ENCODE peak calls at places on chromosome 19, in five cellular contexts. Q is germinal center, R is body of pancreas, E is osteocyte, J is GM04503. U is an unnamed sample.

GRCh38 chr19:7109678-7110289 is 40.3 kb downstream of the ZNF557 start:
- DNase-seq in Q (no peak), R (no peak), E (no peak), J (no peak), U (no peak)

GRCh38 chr19:46416077-46416709 is 2.8 kb upstream of the CCDC8 start:
- DNase-seq in Q (no peak), R (peak; percentile 94), E (peak; percentile 96), J (no peak), U (peak; percentile 70)

GRCh38 chr19:16371540-16371986 is 46.9 kb downstream of the KLF2 start:
- DNase-seq in Q (peak; percentile 78), R (peak; percentile 48), E (no peak), J (no peak), U (peak; percentile 71)

GRCh38 chr19:3852614-3853254 is 16.1 kb downstream of the ZFR2 start:
- DNase-seq in Q (no peak), R (peak; percentile 14), E (no peak), J (peak; percentile 50), U (peak; percentile 17)

GRCh38 chr19:16944626-16945363 is 56.0 kb downstream of the F2RL3 start:
- DNase-seq in Q (no peak), R (no peak), E (peak; percentile 49), J (no peak), U (no peak)

GRCh38 chr19:42524943-42525342 is 3.3 kb downstream of the CEACAM1 start:
- DNase-seq in Q (no peak), R (no peak), E (no peak), J (no peak), U (no peak)

GRCh38 chr19:4343845-4344713 is 717 bp downstream of the MPND start:
- DNase-seq in Q (no peak), R (peak; percentile 37), E (no peak), J (no peak), U (no peak)

GRCh38 chr19:35429698-35430097 is 18.4 kb upstream of the FFAR2 start:
- DNase-seq in Q (no peak), R (no peak), E (no peak), J (no peak), U (no peak)

GRCh38 chr19:42028304-42029216 is 34.5 kb upstream of the ATP1A3 start:
- DNase-seq in Q (peak; percentile 12), R (no peak), E (no peak), J (no peak), U (no peak)

GRCh38 chr19:602391-603301 is 13.0 kb downstream of the HCN2 start:
- DNase-seq in Q (no peak), R (no peak), E (no peak), J (no peak), U (no peak)

GRCh38 chr19:4660181-4660791 is 9.9 kb downstream of the MYDGF start:
- DNase-seq in Q (no peak), R (no peak), E (no peak), J (no peak), U (no peak)

GRCh38 chr19:11138659-11139526 is 16.7 kb downstream of the SPC24 start:
- DNase-seq in Q (no peak), R (peak; percentile 51), E (peak; percentile 89), J (peak; percentile 76), U (peak; percentile 55)

GRCh38 chr19:39438270-39438934 is 2.7 kb upstream of the RPS16 start:
- DNase-seq in Q (no peak), R (no peak), E (no peak), J (no peak), U (no peak)

GRCh38 chr19:58218899-58219298 is 9.8 kb upstream of the ZNF544 start:
- DNase-seq in Q (no peak), R (no peak), E (no peak), J (no peak), U (no peak)

GRCh38 chr19:48991823-48992570 is 1.1 kb downstream of the GYS1 start:
- DNase-seq in Q (no peak), R (peak; percentile 62), E (no peak), J (no peak), U (peak; percentile 63)

GRCh38 chr19:31113250-31113685 is 236.0 kb downstream of the TSHZ3 start:
- DNase-seq in Q (no peak), R (no peak), E (no peak), J (peak; percentile 53), U (no peak)

GRCh38 chr19:4639531-4640246 is 373 bp downstream of the TNFAIP8L1 start:
- DNase-seq in Q (peak; percentile 21), R (peak; percentile 41), E (no peak), J (no peak), U (no peak)

GRCh38 chr19:23311551-23311950 is 61.4 kb upstream of the ZNF724 start:
- DNase-seq in Q (no peak), R (no peak), E (no peak), J (no peak), U (no peak)

U was measured in mucosa of gallbladder.